ENCODE peak calls at places on chromosomes 2 and 18, in ten cellular contexts. Q is MCF 10A; H is GM10248; J is stimulated activated CD8-positive, alpha-beta memory T cell treated with anti-CD3 and anti-CD28 coated beads, Interleukin-7, amount 100 ng/mL, for 24 hours; X is astrocyte of the spinal cord; T is right atrium auricular region; F is hypothalamus; B is fibroblast of pulmonary artery; K is Right ventricle myocardium inferior; O is renal cortical epithelial cell. E is an unnamed sample.

GRCh38 chr2:221293949-221294736 is 278.0 kb downstream of the EPHA4 start:
- DNase-seq in Q (no peak), H (no peak), J (no peak), X (no peak), T (no peak), F (no peak), B (no peak), K (no peak), O (no peak), E (no peak)

GRCh38 chr2:10548626-10549025 is 100.5 kb upstream of the ODC1 start:
- DNase-seq in Q (no peak), H (no peak), J (no peak), X (no peak), T (no peak), F (no peak), B (peak), K (no peak), O (no peak), E (peak)

GRCh38 chr18:2302628-2303516 is 268.4 kb downstream of the METTL4 start:
- DNase-seq in Q (peak), H (no peak), J (no peak), X (peak), T (no peak), F (no peak), B (peak), K (no peak), O (peak), E (no peak)

GRCh38 chr18:27413495-27414401 is 228.6 kb upstream of the CHST9 start:
- DNase-seq in Q (peak), H (no peak), J (no peak), X (peak), T (peak), F (no peak), B (peak), K (no peak), O (peak), E (no peak)

GRCh38 chr18:49048361-49048760 is 97.6 kb upstream of the SMAD7 start:
- DNase-seq in Q (no peak), H (no peak), J (no peak), X (peak), T (no peak), F (no peak), B (peak), K (no peak), O (peak), E (peak)

GRCh38 chr2:85501244-85501643 is 37.7 kb upstream of the MAT2A start:
- DNase-seq in Q (no peak), H (no peak), J (no peak), X (no peak), T (no peak), F (no peak), B (peak), K (no peak), O (no peak), E (no peak)

GRCh38 chr2:46806526-46806925 is 109.1 kb downstream of the MCFD2 start:
- DNase-seq in Q (no peak), H (no peak), J (no peak), X (peak), T (no peak), F (no peak), B (peak), K (no peak), O (no peak), E (peak)

GRCh38 chr2:241974096-241974495 is 104.6 kb downstream of the RTP5 start:
- DNase-seq in Q (no peak), H (no peak), J (no peak), X (no peak), T (no peak), F (no peak), B (no peak), K (no peak), O (no peak), E (no peak)

E was measured in IMR-90.